ENCODE peak calls at places on chromosome 11, in nine cellular contexts. L is mucosa of gallbladder, I is NCI-H82, H is hippocampal formation, G is psoas muscle, Z is tibial nerve, Y is lower leg skin, O is fibroblast of gingiva, P is HFFc6. A is an unnamed sample.

GRCh38 chr11:111299111-111300026 is 1.0 kb downstream of the POU2AF3 start:
- DNase-seq in Z (peak), G (peak), Y (no peak), P (peak), I (no peak), H (peak), O (peak), L (no peak), A (peak)

GRCh38 chr11:65932558-65932919 is 12.7 kb upstream of the TSGA10IP start:
- DNase-seq in L (no peak), Z (no peak), G (no peak), Y (no peak), H (no peak), P (peak), O (no peak), I (peak), A (peak)

GRCh38 chr11:76208438-76208828 is 2.1 kb upstream of the WNT11 start:
- DNase-seq in P (no peak), L (no peak), G (no peak), I (no peak), Z (no peak), Y (no peak), H (no peak), O (no peak), A (no peak)

GRCh38 chr11:114172871-114173444 is 113.4 kb downstream of the ZBTB16 start:
- DNase-seq in L (no peak), H (peak), G (no peak), I (peak), Z (no peak), P (no peak), Y (no peak), O (no peak), A (no peak)

GRCh38 chr11:57303280-57303989 is 21.3 kb downstream of the TNKS1BP1 start:
- DNase-seq in P (no peak), H (no peak), O (no peak), I (peak), G (no peak), L (no peak), Y (no peak), Z (no peak), A (no peak)

GRCh38 chr11:47354913-47355282 is 2.4 kb upstream of the MYBPC3 start:
- DNase-seq in O (no peak), L (no peak), Y (no peak), I (no peak), G (no peak), P (no peak), Z (no peak), H (no peak), A (no peak)

GRCh38 chr11:94767701-94768601 is at the start of gene AMOTL1:
- DNase-seq in P (peak), L (peak), I (peak), Z (peak), H (peak), O (peak), G (peak), Y (peak), A (peak)

GRCh38 chr11:71266114-71266833 is 13.9 kb upstream of the SHANK2 start:
- DNase-seq in O (no peak), H (no peak), Z (no peak), P (no peak), L (peak), Y (no peak), G (no peak), I (peak), A (no peak)

GRCh38 chr11:114026355-114026754 is 33.2 kb upstream of the ZBTB16 start:
- DNase-seq in H (no peak), I (peak), L (no peak), G (no peak), P (no peak), Z (no peak), O (no peak), Y (no peak), A (peak)

A was measured in adipocyte.